ENCODE peak calls at places on chromosomes 5 and 9, in six cellular contexts. One of them, this sample, is unnamed.

GRCh38 chr5:30390095-30390494 is 803.4 kb upstream of the CDH6 start:
- DNase-seq in tibial artery: no peak
- DNase-seq in CD4-positive, CD25-positive, alpha-beta regulatory T cell: no peak
- DNase-seq in left ventricle myocardium inferior: no peak
- DNase-seq in aorta: no peak
- DNase-seq in brain microvascular endothelial cell: no peak
- DNase-seq in this sample: no peak

GRCh38 chr5:144369001-144369400 is 198.3 kb downstream of the KCTD16 start:
- DNase-seq in tibial artery: no peak
- DNase-seq in CD4-positive, CD25-positive, alpha-beta regulatory T cell: no peak
- DNase-seq in left ventricle myocardium inferior: no peak
- DNase-seq in aorta: no peak
- DNase-seq in brain microvascular endothelial cell: no peak
- DNase-seq in this sample: no peak

GRCh38 chr5:87113848-87114247 is 153.8 kb upstream of the RASA1 start:
- DNase-seq in tibial artery: no peak
- DNase-seq in CD4-positive, CD25-positive, alpha-beta regulatory T cell: no peak
- DNase-seq in left ventricle myocardium inferior: no peak
- DNase-seq in aorta: no peak
- DNase-seq in brain microvascular endothelial cell: peak
- DNase-seq in this sample: peak

GRCh38 chr9:128254855-128255759 is 20.7 kb downstream of the GOLGA2 start:
- DNase-seq in tibial artery: peak
- DNase-seq in CD4-positive, CD25-positive, alpha-beta regulatory T cell: peak
- DNase-seq in left ventricle myocardium inferior: peak
- DNase-seq in aorta: peak
- DNase-seq in brain microvascular endothelial cell: peak
- DNase-seq in this sample: peak

GRCh38 chr5:102800427-102800826 is 45.3 kb downstream of the PAM start:
- DNase-seq in tibial artery: no peak
- DNase-seq in CD4-positive, CD25-positive, alpha-beta regulatory T cell: no peak
- DNase-seq in left ventricle myocardium inferior: no peak
- DNase-seq in aorta: no peak
- DNase-seq in brain microvascular endothelial cell: no peak
- DNase-seq in this sample: no peak

GRCh38 chr9:131395027-131395744 is 1.3 kb downstream of the PRRC2B start:
- DNase-seq in tibial artery: no peak
- DNase-seq in CD4-positive, CD25-positive, alpha-beta regulatory T cell: peak
- DNase-seq in left ventricle myocardium inferior: no peak
- DNase-seq in aorta: peak
- DNase-seq in brain microvascular endothelial cell: no peak
- DNase-seq in this sample: no peak

GRCh38 chr5:76582252-76583162 is 40.7 kb downstream of the F2RL2 start:
- DNase-seq in tibial artery: no peak
- DNase-seq in CD4-positive, CD25-positive, alpha-beta regulatory T cell: no peak
- DNase-seq in left ventricle myocardium inferior: no peak
- DNase-seq in aorta: no peak
- DNase-seq in brain microvascular endothelial cell: peak
- DNase-seq in this sample: no peak

GRCh38 chr9:79014929-79015699 is 556.7 kb upstream of the TLE4 start:
- DNase-seq in tibial artery: no peak
- DNase-seq in CD4-positive, CD25-positive, alpha-beta regulatory T cell: no peak
- DNase-seq in left ventricle myocardium inferior: no peak
- DNase-seq in aorta: no peak
- DNase-seq in brain microvascular endothelial cell: no peak
- DNase-seq in this sample: no peak

GRCh38 chr5:59756373-59757035 is 137.0 kb downstream of the PDE4D start:
- DNase-seq in tibial artery: no peak
- DNase-seq in CD4-positive, CD25-positive, alpha-beta regulatory T cell: no peak
- DNase-seq in left ventricle myocardium inferior: no peak
- DNase-seq in aorta: no peak
- DNase-seq in brain microvascular endothelial cell: no peak
- DNase-seq in this sample: no peak

GRCh38 chr9:76181020-76181641 is 213.1 kb downstream of the RFK start:
- DNase-seq in tibial artery: no peak
- DNase-seq in CD4-positive, CD25-positive, alpha-beta regulatory T cell: no peak
- DNase-seq in left ventricle myocardium inferior: no peak
- DNase-seq in aorta: no peak
- DNase-seq in brain microvascular endothelial cell: peak
- DNase-seq in this sample: no peak

GRCh38 chr9:97559111-97559514 is 57.6 kb downstream of the TMOD1 start:
- DNase-seq in tibial artery: no peak
- DNase-seq in CD4-positive, CD25-positive, alpha-beta regulatory T cell: no peak
- DNase-seq in left ventricle myocardium inferior: no peak
- DNase-seq in aorta: no peak
- DNase-seq in brain microvascular endothelial cell: no peak
- DNase-seq in this sample: no peak

DNA sequence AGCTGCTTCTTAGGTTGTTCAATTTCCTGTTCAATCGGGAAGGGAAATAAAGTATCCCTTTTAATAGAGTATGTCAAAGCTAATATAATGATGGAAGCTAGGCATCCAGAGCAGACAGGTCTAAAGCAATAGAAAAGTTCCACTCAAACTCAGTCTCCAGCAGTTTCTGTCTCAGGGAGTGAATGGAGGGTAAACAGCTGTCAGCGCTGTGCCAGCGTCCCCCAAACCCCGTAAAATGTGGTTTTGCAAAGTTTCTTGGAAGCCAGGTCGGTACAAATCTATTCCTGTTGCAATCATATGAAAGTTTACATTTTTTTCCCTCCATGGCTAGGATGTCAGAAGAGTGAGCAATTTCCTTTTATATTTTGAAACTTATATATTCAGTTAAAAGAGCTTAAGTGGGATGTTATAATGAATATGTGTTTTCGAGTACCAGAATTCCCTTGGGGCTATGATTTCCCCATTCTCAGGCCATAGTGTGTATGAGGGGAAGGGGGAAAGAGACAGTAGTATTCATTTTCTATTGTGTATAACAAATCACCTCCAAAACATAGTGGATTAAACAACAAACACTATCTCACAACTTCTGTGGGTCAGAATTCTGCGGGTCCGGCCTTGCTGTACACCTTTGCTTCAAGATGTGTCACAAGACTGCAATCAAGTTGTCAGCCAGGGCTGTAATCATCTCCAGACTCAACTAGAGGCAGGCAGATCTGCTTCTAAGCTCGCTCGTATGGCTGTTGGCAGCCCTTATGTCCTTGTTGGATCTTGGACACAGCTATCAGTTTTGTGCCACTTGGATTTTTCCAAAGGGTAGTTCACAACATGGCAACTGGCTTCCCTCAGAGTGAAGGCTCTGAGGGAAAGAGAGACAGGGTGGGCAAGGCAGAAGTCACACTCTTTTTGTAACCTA is 107.4 kb downstream of the SNX18 start:
- DNase-seq in tibial artery: no peak
- DNase-seq in CD4-positive, CD25-positive, alpha-beta regulatory T cell: no peak
- DNase-seq in left ventricle myocardium inferior: no peak
- DNase-seq in aorta: no peak
- DNase-seq in brain microvascular endothelial cell: no peak
- DNase-seq in this sample: no peak
- H3K4me3 ChIP-seq in tibial artery: no peak
- H3K4me3 ChIP-seq in CD4-positive, CD25-positive, alpha-beta regulatory T cell: no peak
- H3K4me3 ChIP-seq in left ventricle myocardium inferior: no peak
- H3K4me3 ChIP-seq in aorta: no peak
- H3K4me3 ChIP-seq in brain microvascular endothelial cell: no peak
- H3K4me3 ChIP-seq in this sample: no peak

DNA sequence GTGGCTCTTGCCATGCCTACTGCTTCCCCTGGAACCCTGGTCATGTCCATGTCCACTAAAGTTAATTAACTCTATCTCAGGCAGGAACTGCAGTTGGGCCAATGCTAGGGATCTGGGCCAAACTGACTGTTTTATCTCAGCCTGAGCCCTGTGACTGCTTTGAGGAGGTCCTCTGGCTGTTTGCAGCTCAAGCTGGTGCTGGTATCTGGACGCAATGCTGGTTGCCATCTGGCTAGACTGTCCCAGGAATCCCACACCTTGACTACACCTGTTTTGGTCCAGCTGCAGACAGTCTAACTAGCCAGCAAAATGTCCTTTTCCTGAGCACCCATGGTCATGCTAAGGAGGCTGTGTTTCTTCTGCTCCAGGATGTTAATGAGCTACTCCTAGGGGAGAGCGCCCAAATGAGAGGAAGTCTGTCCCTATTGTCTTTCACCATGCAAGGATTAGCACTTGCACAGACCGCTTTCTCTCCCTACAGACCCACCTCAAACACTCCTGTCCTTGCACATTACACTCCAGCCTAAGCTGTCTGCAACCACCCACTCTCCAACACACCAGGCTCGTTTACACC is 251.0 kb downstream of the SH3GL2 start:
- DNase-seq in tibial artery: no peak
- DNase-seq in CD4-positive, CD25-positive, alpha-beta regulatory T cell: no peak
- DNase-seq in left ventricle myocardium inferior: no peak
- DNase-seq in aorta: no peak
- DNase-seq in brain microvascular endothelial cell: no peak
- DNase-seq in this sample: no peak
- H3K27ac ChIP-seq in tibial artery: no peak
- H3K27ac ChIP-seq in CD4-positive, CD25-positive, alpha-beta regulatory T cell: no peak
- H3K27ac ChIP-seq in left ventricle myocardium inferior: no peak
- H3K27ac ChIP-seq in aorta: no peak
- H3K27ac ChIP-seq in brain microvascular endothelial cell: no peak
- H3K27ac ChIP-seq in this sample: no peak

GRCh38 chr9:85704744-85705143 is 37.0 kb downstream of the AGTPBP1 start:
- DNase-seq in tibial artery: no peak
- DNase-seq in CD4-positive, CD25-positive, alpha-beta regulatory T cell: no peak
- DNase-seq in left ventricle myocardium inferior: no peak
- DNase-seq in aorta: no peak
- DNase-seq in brain microvascular endothelial cell: no peak
- DNase-seq in this sample: no peak
- H3K4me3 ChIP-seq in tibial artery: no peak
- H3K4me3 ChIP-seq in CD4-positive, CD25-positive, alpha-beta regulatory T cell: no peak
- H3K4me3 ChIP-seq in left ventricle myocardium inferior: no peak
- H3K4me3 ChIP-seq in aorta: no peak
- H3K4me3 ChIP-seq in brain microvascular endothelial cell: no peak
- H3K4me3 ChIP-seq in this sample: no peak

GRCh38 chr9:83433841-83434240 is 104.4 kb downstream of the FRMD3 start:
- DNase-seq in tibial artery: no peak
- DNase-seq in CD4-positive, CD25-positive, alpha-beta regulatory T cell: no peak
- DNase-seq in left ventricle myocardium inferior: no peak
- DNase-seq in aorta: no peak
- DNase-seq in brain microvascular endothelial cell: no peak
- DNase-seq in this sample: no peak

GRCh38 chr9:83432877-83433276 is 105.3 kb downstream of the FRMD3 start:
- DNase-seq in tibial artery: no peak
- DNase-seq in CD4-positive, CD25-positive, alpha-beta regulatory T cell: no peak
- DNase-seq in left ventricle myocardium inferior: no peak
- DNase-seq in aorta: no peak
- DNase-seq in brain microvascular endothelial cell: no peak
- DNase-seq in this sample: no peak

GRCh38 chr9:83430681-83431080 is 107.5 kb downstream of the FRMD3 start:
- DNase-seq in tibial artery: peak
- DNase-seq in CD4-positive, CD25-positive, alpha-beta regulatory T cell: no peak
- DNase-seq in left ventricle myocardium inferior: no peak
- DNase-seq in aorta: no peak
- DNase-seq in brain microvascular endothelial cell: no peak
- DNase-seq in this sample: peak

GRCh38 chr9:83431470-83432060 is 106.6 kb downstream of the FRMD3 start:
- DNase-seq in tibial artery: peak
- DNase-seq in CD4-positive, CD25-positive, alpha-beta regulatory T cell: no peak
- DNase-seq in left ventricle myocardium inferior: peak
- DNase-seq in aorta: no peak
- DNase-seq in brain microvascular endothelial cell: no peak
- DNase-seq in this sample: no peak

DNA sequence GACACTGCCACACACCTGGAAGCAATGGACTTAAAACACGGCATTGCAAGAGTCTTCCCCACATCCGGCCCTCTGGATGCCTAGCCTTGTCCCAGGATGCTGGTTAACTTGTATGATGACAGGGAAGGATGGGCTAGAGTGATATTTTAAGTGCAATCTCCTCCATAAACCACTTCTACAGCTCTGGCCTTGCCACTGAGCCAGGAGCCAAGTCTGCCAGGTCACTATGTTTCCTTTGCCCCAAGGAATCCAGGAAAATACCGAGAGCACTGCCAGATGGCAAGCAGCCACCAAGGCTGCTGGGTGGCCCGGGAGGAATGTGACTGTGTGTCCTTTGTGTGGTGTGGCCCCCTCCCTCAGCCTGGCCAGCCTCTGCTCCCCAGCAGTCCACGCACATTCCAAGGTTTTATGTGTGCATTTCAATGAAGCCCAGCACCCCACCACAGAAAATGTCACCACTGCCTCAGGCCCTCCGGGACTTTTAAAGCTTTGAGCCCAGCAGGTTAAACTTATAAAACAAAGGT is 106.0 kb downstream of the FRMD3 start:
- DNase-seq in tibial artery: peak
- DNase-seq in CD4-positive, CD25-positive, alpha-beta regulatory T cell: no peak
- DNase-seq in left ventricle myocardium inferior: peak
- DNase-seq in aorta: peak
- DNase-seq in brain microvascular endothelial cell: no peak
- DNase-seq in this sample: peak
- H3K27ac ChIP-seq in tibial artery: peak
- H3K27ac ChIP-seq in CD4-positive, CD25-positive, alpha-beta regulatory T cell: no peak
- H3K27ac ChIP-seq in left ventricle myocardium inferior: peak
- H3K27ac ChIP-seq in aorta: no peak
- H3K27ac ChIP-seq in brain microvascular endothelial cell: no peak
- H3K27ac ChIP-seq in this sample: peak

GRCh38 chr9:10613413-10613812 is 611 bp upstream of the PTPRD start:
- DNase-seq in tibial artery: no peak
- DNase-seq in CD4-positive, CD25-positive, alpha-beta regulatory T cell: no peak
- DNase-seq in left ventricle myocardium inferior: no peak
- DNase-seq in aorta: no peak
- DNase-seq in brain microvascular endothelial cell: no peak
- DNase-seq in this sample: no peak
- H3K4me3 ChIP-seq in tibial artery: peak
- H3K4me3 ChIP-seq in CD4-positive, CD25-positive, alpha-beta regulatory T cell: no peak
- H3K4me3 ChIP-seq in left ventricle myocardium inferior: peak
- H3K4me3 ChIP-seq in aorta: peak
- H3K4me3 ChIP-seq in brain microvascular endothelial cell: peak
- H3K4me3 ChIP-seq in this sample: no peak

GRCh38 chr5:58455495-58455894 is 4.4 kb downstream of the PLK2 start:
- DNase-seq in tibial artery: no peak
- DNase-seq in CD4-positive, CD25-positive, alpha-beta regulatory T cell: no peak
- DNase-seq in left ventricle myocardium inferior: no peak
- DNase-seq in aorta: no peak
- DNase-seq in brain microvascular endothelial cell: no peak
- DNase-seq in this sample: no peak
- H3K27ac ChIP-seq in tibial artery: no peak
- H3K27ac ChIP-seq in CD4-positive, CD25-positive, alpha-beta regulatory T cell: no peak
- H3K27ac ChIP-seq in left ventricle myocardium inferior: peak
- H3K27ac ChIP-seq in aorta: no peak
- H3K27ac ChIP-seq in brain microvascular endothelial cell: peak
- H3K27ac ChIP-seq in this sample: no peak

DNA sequence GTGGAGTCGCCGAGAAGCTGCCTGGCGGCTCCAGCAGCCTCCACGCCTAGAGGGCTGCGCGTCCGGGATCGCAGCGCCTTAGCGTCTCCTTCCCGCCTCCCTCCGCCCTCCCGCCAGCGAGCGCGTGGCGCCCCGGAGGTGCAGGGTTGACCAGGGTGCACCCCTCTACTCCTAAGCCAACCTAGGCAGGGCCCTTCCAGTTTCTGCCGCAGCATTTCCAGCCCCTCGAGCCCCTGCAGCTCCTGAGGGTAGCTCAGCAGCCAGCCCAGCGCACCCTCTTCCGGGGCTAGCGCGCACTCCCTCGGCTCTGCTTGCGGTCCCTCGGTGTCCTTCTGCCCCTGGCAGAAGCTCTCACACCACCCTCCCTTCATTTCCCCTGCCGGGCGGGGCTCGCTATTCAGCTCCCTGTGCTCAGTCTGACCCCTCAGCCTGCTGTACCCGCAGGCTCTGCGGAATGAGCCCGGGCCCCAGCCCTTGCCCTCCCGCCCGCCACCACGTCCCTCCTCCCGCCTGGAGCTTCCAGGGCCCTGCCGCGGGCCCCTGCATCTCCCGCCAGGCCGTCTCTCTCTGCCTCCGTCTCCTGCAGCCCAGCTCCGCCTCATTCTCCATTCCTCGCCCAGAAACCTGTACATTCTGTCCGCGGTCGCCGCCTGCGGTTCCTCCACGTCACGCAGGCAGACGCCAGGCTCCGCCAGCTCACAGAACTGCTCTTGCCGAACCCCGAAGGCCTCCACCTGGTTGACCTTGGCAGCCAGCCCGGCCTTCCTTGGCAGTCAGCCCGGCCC is 61.8 kb downstream of the SPATA31C2 start:
- DNase-seq in tibial artery: peak
- DNase-seq in CD4-positive, CD25-positive, alpha-beta regulatory T cell: peak
- DNase-seq in left ventricle myocardium inferior: peak
- DNase-seq in aorta: peak
- DNase-seq in brain microvascular endothelial cell: peak
- DNase-seq in this sample: peak
- H3K4me3 ChIP-seq in tibial artery: peak
- H3K4me3 ChIP-seq in CD4-positive, CD25-positive, alpha-beta regulatory T cell: no peak
- H3K4me3 ChIP-seq in left ventricle myocardium inferior: peak
- H3K4me3 ChIP-seq in aorta: peak
- H3K4me3 ChIP-seq in brain microvascular endothelial cell: peak
- H3K4me3 ChIP-seq in this sample: peak